ENCODE peak calls at places on chromosome 7, in five cellular contexts. Q is left cardiac atrium; J is activated T-helper 9 cell treated with anti-CD3 and anti-CD28 coated beads, Interleukin-2, amount 50 U/mL, for 16 hours; H is NT2/D1; O is endothelial cell. C is an unnamed sample.

GRCh38 chr7:152735443-152736004 is 24.0 kb upstream of the ACTR3B start:
- DNase-seq in H (no peak), O (no peak), J (no peak), Q (no peak), C (no peak)

GRCh38 chr7:27918503-27918902 is 178.5 kb downstream of the TAX1BP1 start:
- DNase-seq in Q (no peak), O (no peak), H (no peak), J (no peak), C (no peak)

GRCh38 chr7:36032362-36032818 is 120.7 kb upstream of the EEPD1 start:
- DNase-seq in Q (no peak), J (no peak), O (no peak), H (no peak), C (no peak)

GRCh38 chr7:47988496-47989386 is 9.3 kb upstream of the HUS1 start:
- DNase-seq in O (peak), J (no peak), Q (no peak), H (no peak), C (no peak)

GRCh38 chr7:80614911-80615310 is 23.5 kb upstream of the CD36 start:
- DNase-seq in H (no peak), Q (no peak), J (no peak), O (no peak), C (no peak)

GRCh38 chr7:18780266-18780665 is 284.7 kb downstream of the HDAC9 start:
- DNase-seq in H (no peak), J (no peak), Q (no peak), O (no peak), C (no peak)

GRCh38 chr7:152173372-152174070 is 148.0 kb downstream of the GALNT11 start:
- DNase-seq in H (no peak), O (no peak), Q (no peak), J (no peak), C (no peak)

GRCh38 chr7:157612664-157613561 is 276.1 kb downstream of the DNAJB6 start:
- DNase-seq in Q (peak), O (no peak), J (peak), H (no peak), C (peak)

GRCh38 chr7:88759216-88759955 is at the start of gene ZNF804B:
- DNase-seq in J (no peak), H (peak), Q (peak), O (peak), C (no peak)

GRCh38 chr7:29793507-29793906 is 12.8 kb upstream of the WIPF3 start:
- DNase-seq in J (no peak), Q (no peak), O (no peak), H (peak), C (no peak)

GRCh38 chr7:54841772-54842707 is 83.0 kb upstream of the SEC61G start:
- DNase-seq in O (peak), J (no peak), H (peak), Q (peak), C (no peak)

GRCh38 chr7:45689011-45689796 is 115.0 kb downstream of the ADCY1 start:
- DNase-seq in H (no peak), J (no peak), Q (no peak), O (no peak), C (no peak)

GRCh38 chr7:47474937-47475879 is 106.7 kb downstream of the TNS3 start:
- DNase-seq in O (no peak), J (no peak), Q (peak), H (peak), C (no peak)

GRCh38 chr7:132757778-132758177 is 181.5 kb upstream of the PLXNA4 start:
- DNase-seq in O (no peak), J (no peak), H (no peak), Q (no peak), C (no peak)

GRCh38 chr7:8040768-8041369 is 72.3 kb downstream of the GLCCI1 start:
- DNase-seq in O (no peak), Q (no peak), H (no peak), J (no peak), C (no peak)